ENCODE peak calls at places on chromosomes 2 and 18, in eight cellular contexts. X is tibial artery, U is BE2C, A is neural progenitor cell, K is IMR-90, S is sigmoid colon, L is stomach, N is heart left ventricle. J is an unnamed sample.

GRCh38 chr2:217258170-217258569 is 398.3 kb upstream of the TNP1 start:
- DNase-seq in A (no peak), U (no peak), S (no peak), L (no peak), N (no peak), X (no peak), K (no peak), J (no peak)

GRCh38 chr18:3950668-3951413 is 500.9 kb downstream of the TGIF1 start:
- DNase-seq in S (no peak), X (no peak), U (no peak), L (no peak), N (no peak), K (no peak), A (no peak), J (no peak)

GRCh38 chr2:102488063-102488462 is 15.0 kb downstream of the SLC9A4 start:
- DNase-seq in X (no peak), S (no peak), K (peak; percentile 51), U (no peak), L (peak; percentile 58), A (no peak), N (no peak), J (no peak)

GRCh38 chr2:101699191-101699938 is 1.9 kb downstream of the MAP4K4 start:
- DNase-seq in L (no peak), A (peak; percentile 35), K (no peak), X (no peak), N (no peak), S (no peak), U (no peak), J (no peak)

GRCh38 chr2:215590353-215590752 is 154.5 kb upstream of the FN1 start:
- DNase-seq in S (no peak), L (no peak), A (no peak), X (no peak), U (no peak), N (no peak), K (peak; percentile 55), J (no peak)

GRCh38 chr2:171522804-171523338 is 597 bp downstream of the CYBRD1 start:
- DNase-seq in K (no peak), X (no peak), A (peak; percentile 70), S (peak; percentile 73), N (peak; percentile 41), L (no peak), U (no peak), J (peak; percentile 67)

GRCh38 chr2:82839046-82839445 is 1620.0 kb downstream of the SUCLG1 start:
- DNase-seq in X (no peak), L (no peak), A (no peak), S (no peak), K (no peak), U (no peak), N (no peak), J (no peak)

GRCh38 chr2:206531996-206532543 is 88.7 kb downstream of the ADAM23 start:
- DNase-seq in A (no peak), L (no peak), K (peak; percentile 29), U (peak; percentile 7), N (no peak), S (no peak), X (no peak), J (no peak)

GRCh38 chr2:6645004-6645403 is 220.7 kb downstream of the CMPK2 start:
- DNase-seq in X (no peak), S (no peak), L (no peak), N (no peak), K (no peak), U (no peak), A (no peak), J (no peak)

GRCh38 chr2:20282916-20283592 is 58.1 kb upstream of the SDC1 start:
- DNase-seq in S (peak; percentile 88), A (no peak), X (no peak), L (peak; percentile 74), U (peak; percentile 90), N (peak; percentile 76), K (peak; percentile 33), J (peak; percentile 69)

GRCh38 chr2:64267699-64268098 is 123.5 kb upstream of the PELI1 start:
- DNase-seq in X (no peak), L (no peak), K (no peak), N (no peak), S (no peak), U (no peak), A (peak; percentile 19), J (no peak)

GRCh38 chr2:128369126-128369555 is 50.5 kb upstream of the HS6ST1 start:
- DNase-seq in A (peak; percentile 81), N (no peak), S (peak; percentile 56), L (no peak), K (peak; percentile 12), U (no peak), X (peak; percentile 71), J (no peak)

GRCh38 chr2:169799555-169799954 is 884 bp downstream of the SSB start:
- DNase-seq in A (peak; percentile 3), K (peak; percentile 35), N (no peak), S (no peak), L (no peak), X (no peak), U (no peak), J (no peak)

GRCh38 chr18:23405626-23406025 is 47.5 kb upstream of the RIOK3 start:
- DNase-seq in S (no peak), N (no peak), A (no peak), X (no peak), U (no peak), K (no peak), L (no peak), J (no peak)

GRCh38 chr18:4068552-4069158 is 386.5 kb downstream of the DLGAP1 start:
- DNase-seq in S (no peak), N (peak; percentile 12), A (peak; percentile 65), L (no peak), X (no peak), U (peak; percentile 15), K (peak; percentile 56), J (no peak)

GRCh38 chr18:24443870-24444269 is 16.6 kb upstream of the HRH4 start:
- DNase-seq in A (no peak), L (no peak), U (no peak), K (no peak), S (no peak), N (no peak), X (no peak), J (no peak)

GRCh38 chr2:85308201-85308600 is 19.6 kb downstream of the TGOLN2 start:
- DNase-seq in U (no peak), L (no peak), N (no peak), A (no peak), K (no peak), S (no peak), X (no peak), J (no peak)

GRCh38 chr2:11716689-11717321 is 29.6 kb upstream of the LPIN1 start:
- DNase-seq in K (peak; percentile 26), L (no peak), A (no peak), N (no peak), U (no peak), S (no peak), X (no peak), J (no peak)

GRCh38 chr2:110152943-110153342 is 37.3 kb upstream of the MALL start:
- DNase-seq in X (no peak), S (no peak), U (no peak), L (no peak), N (no peak), A (no peak), K (no peak), J (no peak)

GRCh38 chr18:66393463-66393862 is 210.4 kb downstream of the CDH19 start:
- DNase-seq in S (no peak), L (no peak), X (no peak), U (no peak), A (no peak), N (no peak), K (no peak), J (no peak)

DNA sequence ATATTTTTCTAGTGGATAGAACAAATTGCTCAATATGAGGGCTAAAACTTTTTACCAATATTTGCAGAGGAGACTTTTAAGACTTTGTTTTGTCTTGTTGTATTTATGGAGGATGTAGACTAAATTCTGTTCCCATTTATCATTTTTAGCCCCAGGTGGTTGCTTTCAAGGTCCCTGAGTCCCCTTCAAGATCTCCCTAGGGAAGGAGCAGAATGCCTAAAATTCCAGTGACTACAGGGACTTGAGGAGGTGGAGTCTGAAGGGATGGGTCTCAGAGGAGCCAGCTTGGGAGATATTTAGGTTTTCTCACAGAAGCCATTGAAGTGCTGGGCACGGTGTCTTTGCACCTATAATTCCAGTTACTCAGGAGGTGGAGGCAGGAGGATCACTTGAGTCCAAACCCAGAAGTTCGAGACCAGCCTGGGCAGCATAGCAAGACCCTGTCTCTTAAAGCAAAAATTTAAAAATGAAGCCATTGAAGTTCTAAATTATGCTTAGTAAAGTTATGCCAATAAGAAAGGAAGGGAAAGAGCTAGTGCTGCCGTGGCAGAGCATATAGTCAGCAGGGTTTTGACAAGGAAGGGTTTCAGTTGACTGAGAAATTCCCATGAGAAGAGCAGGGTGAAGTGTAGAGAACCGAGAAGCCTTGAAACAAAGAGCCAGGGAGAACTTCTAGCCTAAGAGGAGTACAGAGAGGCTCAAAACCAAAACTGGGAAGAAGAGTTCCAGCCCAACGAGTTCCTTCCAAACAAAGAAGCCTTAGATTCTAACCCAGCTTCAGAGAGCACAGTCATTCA is 43.4 kb downstream of the COMMD1 start:
- DNase-seq in A (no peak), S (peak; percentile 1), K (no peak), X (no peak), L (no peak), U (no peak), N (no peak), J (no peak)
- H3K4me3 ChIP-seq in A (no peak overlapping the region), S (no peak overlapping the region), K (no peak overlapping the region), X (no peak overlapping the region), L (no peak overlapping the region), U (no peak overlapping the region), N (no peak overlapping the region), J (no peak overlapping the region)

DNA sequence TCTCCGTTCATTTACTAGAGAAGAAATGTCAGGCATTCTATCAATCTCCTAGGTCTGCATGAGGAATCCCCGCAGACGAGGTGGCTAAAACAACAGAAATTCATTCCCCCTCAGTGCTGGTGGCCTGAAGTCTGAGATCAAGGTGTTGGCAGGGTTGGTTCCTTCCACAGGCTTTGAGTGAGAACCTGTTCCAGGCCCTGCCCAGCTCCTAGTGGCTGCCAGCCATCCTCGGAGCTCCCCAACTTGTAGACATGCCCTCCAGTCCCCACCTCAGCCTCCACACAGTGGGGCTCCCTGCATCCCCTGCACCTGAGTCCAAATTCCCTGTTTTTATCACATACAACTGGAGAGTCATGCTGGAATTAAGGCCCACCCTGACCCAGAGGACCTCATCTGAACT is 145.3 kb upstream of the ALKAL2 start:
- DNase-seq in A (no peak), S (no peak), U (no peak), L (no peak), K (no peak), N (no peak), X (no peak), J (no peak)
- H3K4me1 ChIP-seq in A (peaks cover 9% of the 10 kb centered on the region), S (no peaks in the 10 kb centered on the region), U (no peaks in the 10 kb centered on the region), L (no peaks in the 10 kb centered on the region), K (no peaks in the 10 kb centered on the region), N (no peaks in the 10 kb centered on the region), X (no peaks in the 10 kb centered on the region), J (no peaks in the 10 kb centered on the region)

DNA sequence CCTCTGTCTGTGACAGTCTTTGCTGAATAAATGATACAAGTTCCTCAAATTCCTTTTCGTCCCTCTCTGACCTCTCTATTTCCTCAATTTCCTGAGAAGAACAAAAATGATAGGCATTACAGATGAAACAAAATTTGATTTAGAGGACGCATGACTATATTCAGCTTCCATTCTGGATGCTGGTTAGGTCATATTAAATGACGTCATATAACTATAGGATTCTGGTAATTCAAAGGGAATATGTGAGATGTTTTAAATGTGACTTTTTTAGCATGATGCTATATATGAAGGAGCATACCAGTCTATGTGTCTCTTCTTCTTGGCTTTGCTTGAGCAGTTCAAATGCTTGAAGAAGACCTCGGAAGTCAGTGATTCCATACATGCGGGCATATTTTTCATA is 102.3 kb downstream of the TTN start:
- DNase-seq in A (no peak), X (no peak), S (no peak), N (no peak), U (no peak), K (no peak), L (no peak), J (no peak)
- H3K4me3 ChIP-seq in A (no peak overlapping the region), X (no peak overlapping the region), S (no peak overlapping the region), N (no peak overlapping the region), U (no peak overlapping the region), K (no peak overlapping the region), L (no peak overlapping the region), J (no peak overlapping the region)

GRCh38 chr2:88081924-88082609 is 14.4 kb downstream of the SMYD1 start:
- DNase-seq in U (no peak), A (no peak), N (no peak), K (no peak), L (no peak), S (no peak), X (no peak), J (no peak)
- H3K4me1 ChIP-seq in U (peaks cover 5% of the 10 kb centered on the region), A (peaks cover 4% of the 10 kb centered on the region), N (peaks cover 3% of the 10 kb centered on the region), K (no peaks in the 10 kb centered on the region), L (no peaks in the 10 kb centered on the region), S (no peaks in the 10 kb centered on the region), X (no peaks in the 10 kb centered on the region), J (no peaks in the 10 kb centered on the region)

J was measured in aorta.